ENCODE peak calls at places on chromosome 3, in five cellular contexts. Z, I, J, T and R are unnamed samples.

GRCh38 chr3:168620854-168621253 is 525.1 kb upstream of the GOLIM4 start:
- DNase-seq in Z (peak), I (peak), J (no peak), T (no peak), R (peak)

GRCh38 chr3:194270627-194271458 is 80.3 kb downstream of the CPN2 start:
- DNase-seq in Z (no peak), I (peak), J (peak), T (peak), R (no peak)

GRCh38 chr3:140078940-140079339 is 144.0 kb downstream of the CLSTN2 start:
- DNase-seq in Z (no peak), I (no peak), J (no peak), T (no peak), R (peak)

GRCh38 chr3:12818773-12819172 is 22.3 kb downstream of the CAND2 start:
- DNase-seq in Z (no peak), I (no peak), J (no peak), T (no peak), R (no peak)

GRCh38 chr3:54188176-54188791 is 65.9 kb downstream of the CACNA2D3 start:
- DNase-seq in Z (peak), I (no peak), J (peak), T (no peak), R (peak)

GRCh38 chr3:87350367-87351199 is 74.2 kb upstream of the POU1F1 start:
- DNase-seq in Z (peak), I (no peak), J (peak), T (no peak), R (peak)

GRCh38 chr3:153370680-153371079 is 208.7 kb downstream of the RAP2B start:
- DNase-seq in Z (no peak), I (no peak), J (no peak), T (no peak), R (no peak)

GRCh38 chr3:131795382-131796085 is 239.3 kb downstream of the CPNE4 start:
- DNase-seq in Z (peak), I (no peak), J (no peak), T (no peak), R (peak)

GRCh38 chr3:37825744-37826143 is 35.9 kb upstream of the CTDSPL start:
- DNase-seq in Z (no peak), I (no peak), J (no peak), T (no peak), R (no peak)

GRCh38 chr3:57062119-57062631 is 1.7 kb downstream of the SPATA12 start:
- DNase-seq in Z (no peak), I (peak), J (no peak), T (no peak), R (no peak)

GRCh38 chr3:8658326-8659212 is 14.0 kb upstream of the SSUH2 start:
- DNase-seq in Z (peak), I (no peak), J (no peak), T (no peak), R (peak)

GRCh38 chr3:148379763-148380162 is 317.9 kb upstream of the AGTR1 start:
- DNase-seq in Z (peak), I (no peak), J (peak), T (no peak), R (peak)

GRCh38 chr3:153348457-153349137 is 186.6 kb downstream of the RAP2B start:
- DNase-seq in Z (no peak), I (no peak), J (peak), T (no peak), R (no peak)

GRCh38 chr3:187385296-187385695 is 17.1 kb downstream of the RTP4 start:
- DNase-seq in Z (no peak), I (no peak), J (no peak), T (no peak), R (no peak)

GRCh38 chr3:136898954-136899353 is 36.9 kb downstream of the NCK1 start:
- DNase-seq in Z (no peak), I (no peak), J (peak), T (no peak), R (no peak)

GRCh38 chr3:2356298-2356950 is 257.8 kb downstream of the CNTN4 start:
- DNase-seq in Z (no peak), I (no peak), J (no peak), T (no peak), R (no peak)

GRCh38 chr3:114418724-114419543 is 125.1 kb downstream of the TIGIT start:
- DNase-seq in Z (peak), I (no peak), J (peak), T (no peak), R (peak)

GRCh38 chr3:141430326-141430725 is 56.5 kb upstream of the RASA2 start:
- DNase-seq in Z (no peak), I (no peak), J (no peak), T (no peak), R (no peak)

GRCh38 chr3:124887177-124887995 is at the start of gene ITGB5:
- DNase-seq in Z (peak), I (peak), J (peak), T (peak), R (peak)

GRCh38 chr3:193680220-193680619 is 87.2 kb downstream of the OPA1 start:
- DNase-seq in Z (no peak), I (no peak), J (peak), T (no peak), R (no peak)

GRCh38 chr3:183100376-183100775 is 1.1 kb upstream of the MCCC1 start:
- DNase-seq in Z (no peak), I (no peak), J (no peak), T (no peak), R (no peak)

GRCh38 chr3:195708066-195708465 is 12.7 kb upstream of the MUC20 start:
- DNase-seq in Z (peak), I (no peak), J (no peak), T (no peak), R (no peak)

GRCh38 chr3:100957407-100958100 is 35.7 kb downstream of the ABI3BP start:
- DNase-seq in Z (no peak), I (no peak), J (peak), T (no peak), R (no peak)

GRCh38 chr3:32840086-32840841 is 22.5 kb downstream of the TRIM71 start:
- DNase-seq in Z (no peak), I (no peak), J (no peak), T (no peak), R (no peak)

GRCh38 chr3:127791221-127791913 is 30.9 kb downstream of the MGLL start:
- DNase-seq in Z (peak), I (no peak), J (peak), T (no peak), R (peak)

GRCh38 chr3:131083190-131083863 is 56.6 kb downstream of the NEK11 start:
- DNase-seq in Z (no peak), I (peak), J (peak), T (peak), R (peak)

GRCh38 chr3:7867587-7867986 is 634.0 kb upstream of the LMCD1 start:
- DNase-seq in Z (no peak), I (no peak), J (no peak), T (no peak), R (no peak)

GRCh38 chr3:186442162-186442561 is 80.1 kb upstream of the DGKG start:
- DNase-seq in Z (no peak), I (no peak), J (no peak), T (no peak), R (no peak)

GRCh38 chr3:173221010-173221409 is 80.0 kb upstream of the SPATA16 start:
- DNase-seq in Z (no peak), I (no peak), J (peak), T (no peak), R (peak)

GRCh38 chr3:189355481-189356201 is 183.9 kb downstream of the TPRG1 start:
- DNase-seq in Z (no peak), I (no peak), J (peak), T (no peak), R (no peak)